ENCODE peak calls at places on chromosomes 5 and 9, in nine cellular contexts. J, K, P, X, Q, O, S, Z and A are unnamed samples.
A peak's percentile ranks its signal among the peaks of the same experiment; 100 is the strongest.

GRCh38 chr5:3297852-3298251 is 297.8 kb upstream of the IRX1 start:
- DNase-seq in J (no peak), K (no peak), P (no peak), X (no peak), Q (no peak), O (no peak), S (no peak), Z (no peak), A (no peak)

GRCh38 chr5:1110930-1111726 is 735 bp downstream of the SLC12A7 start:
- DNase-seq in J (peak; percentile 32), K (no peak), P (peak; percentile 49), X (no peak), Q (no peak), O (no peak), S (no peak), Z (no peak), A (peak; percentile 67)

GRCh38 chr5:6659941-6660684 is 26.9 kb downstream of the SRD5A1 start:
- DNase-seq in J (no peak), K (no peak), P (no peak), X (no peak), Q (no peak), O (no peak), S (no peak), Z (no peak), A (no peak)

GRCh38 chr5:133392448-133392847 is 219.9 kb downstream of the FSTL4 start:
- DNase-seq in J (no peak), K (no peak), P (no peak), X (no peak), Q (no peak), O (no peak), S (no peak), Z (no peak), A (no peak)

GRCh38 chr9:127528407-127529251 is 77.3 kb downstream of the LRSAM1 start:
- DNase-seq in J (no peak), K (no peak), P (no peak), X (no peak), Q (no peak), O (no peak), S (no peak), Z (no peak), A (no peak)

GRCh38 chr9:109355564-109356297 is 34.9 kb upstream of the EPB41L4B start:
- DNase-seq in J (no peak), K (no peak), P (no peak), X (no peak), Q (no peak), O (no peak), S (no peak), Z (peak; percentile 12), A (no peak)

GRCh38 chr5:171863928-171864327 is 78.3 kb downstream of the SMIM23 start:
- DNase-seq in J (no peak), K (peak; percentile 89), P (no peak), X (no peak), Q (peak; percentile 52), O (no peak), S (no peak), Z (no peak), A (peak; percentile 23)

GRCh38 chr5:6568909-6569308 is 63.9 kb downstream of the NSUN2 start:
- DNase-seq in J (no peak), K (no peak), P (no peak), X (no peak), Q (no peak), O (no peak), S (no peak), Z (no peak), A (no peak)

GRCh38 chr9:9483175-9483574 is 1129.6 kb downstream of the PTPRD start:
- DNase-seq in J (no peak), K (no peak), P (no peak), X (no peak), Q (no peak), O (no peak), S (no peak), Z (no peak), A (no peak)

GRCh38 chr9:84669293-84670105 is at the start of gene NTRK2:
- DNase-seq in J (peak; percentile 34), K (peak; percentile 9), P (peak; percentile 55), X (no peak), Q (peak; percentile 33), O (no peak), S (no peak), Z (no peak), A (no peak)